ENCODE peak calls at places on chromosome 15, in five cellular contexts. Y, J, T, Z and A are unnamed samples.

GRCh38 chr15:95284933-95285401 is 1045.5 kb upstream of the NR2F2 start:
- DNase-seq in J (peak), Y (peak), Z (no peak), T (no peak), A (no peak)

GRCh38 chr15:75639191-75639708 is 774 bp downstream of the IMP3 start:
- DNase-seq in Y (peak), J (no peak), T (no peak), Z (no peak), A (no peak)

GRCh38 chr15:75647370-75648155 is at the start of gene SNX33:
- DNase-seq in J (peak), Y (peak), T (no peak), Z (peak), A (peak)

GRCh38 chr15:70121656-70122297 is 24.1 kb upstream of the TLE3 start:
- DNase-seq in J (no peak), T (no peak), Y (peak), Z (peak), A (no peak)

GRCh38 chr15:101499863-101500713 is 10.6 kb upstream of the PCSK6 start:
- DNase-seq in Z (no peak), Y (no peak), T (peak), J (peak), A (no peak)

GRCh38 chr15:43775411-43775965 is 1.3 kb downstream of the ELL3 start:
- DNase-seq in Y (no peak), T (peak), Z (peak), J (no peak), A (peak)

GRCh38 chr15:74301583-74302374 is 65.7 kb downstream of the CCDC33 start:
- DNase-seq in Z (no peak), T (no peak), Y (no peak), J (no peak), A (no peak)

GRCh38 chr15:73081321-73081958 is 29.2 kb downstream of the NEO1 start:
- DNase-seq in Z (peak), T (no peak), Y (peak), J (peak), A (peak)

GRCh38 chr15:68435966-68436365 is 4.0 kb upstream of the ITGA11 start:
- DNase-seq in Y (no peak), Z (peak), T (no peak), J (no peak), A (peak)

GRCh38 chr15:55743615-55743978 is 645 bp upstream of the PRTG start:
- DNase-seq in J (no peak), Y (no peak), T (no peak), Z (no peak), A (no peak)

GRCh38 chr15:92707880-92708551 is 52.4 kb upstream of the FAM174B start:
- DNase-seq in Z (no peak), J (no peak), Y (no peak), T (no peak), A (no peak)

GRCh38 chr15:69117431-69117841 is 43.0 kb upstream of the GLCE start:
- DNase-seq in J (no peak), Y (no peak), T (no peak), Z (no peak), A (peak)

GRCh38 chr15:93274276-93274675 is 185.3 kb upstream of the RGMA start:
- DNase-seq in J (no peak), T (no peak), Z (no peak), Y (no peak), A (no peak)

GRCh38 chr15:78065284-78065872 is 12.1 kb downstream of the TBC1D2B start:
- DNase-seq in J (peak), Y (peak), Z (peak), T (no peak), A (no peak)

GRCh38 chr15:75597667-75598341 is 18.7 kb upstream of the PTPN9 start:
- DNase-seq in Y (peak), T (no peak), Z (no peak), J (peak), A (no peak)

GRCh38 chr15:67109141-67110034 is 44.0 kb downstream of the SMAD3 start:
- DNase-seq in Z (peak), Y (peak), J (peak), T (peak), A (no peak)

GRCh38 chr15:55277116-55277564 is 12.5 kb downstream of the RAB27A start:
- DNase-seq in T (no peak), Z (no peak), Y (peak), J (peak), A (no peak)

GRCh38 chr15:68218847-68219798 is 10.4 kb downstream of the CLN6 start:
- DNase-seq in Y (no peak), Z (no peak), T (peak), J (no peak), A (no peak)

GRCh38 chr15:38750816-38751215 is 186.2 kb upstream of the RASGRP1 start:
- DNase-seq in Z (no peak), J (no peak), Y (no peak), T (no peak), A (no peak)

GRCh38 chr15:31402511-31403056 is 75.9 kb downstream of the KLF13 start:
- DNase-seq in Z (peak), T (no peak), Y (peak), J (no peak), A (no peak)

GRCh38 chr15:82176528-82176927 is 86.0 kb downstream of the EFL1 start:
- DNase-seq in J (no peak), Y (no peak), T (no peak), Z (no peak), A (no peak)

GRCh38 chr15:82177291-82178010 is 85.1 kb downstream of the EFL1 start:
- DNase-seq in Y (peak), Z (no peak), J (peak), T (no peak), A (no peak)

GRCh38 chr15:82173108-82173507 is 89.4 kb downstream of the EFL1 start:
- DNase-seq in J (no peak), T (no peak), Z (no peak), Y (no peak), A (no peak)

GRCh38 chr15:82172506-82172905 is 90.0 kb downstream of the EFL1 start:
- DNase-seq in T (no peak), Z (no peak), Y (no peak), J (no peak), A (no peak)

GRCh38 chr15:82174471-82174870 is 88.1 kb downstream of the EFL1 start:
- DNase-seq in Y (peak), Z (no peak), T (no peak), J (no peak), A (no peak)
- TF ChIP-seq CTCF in Y (no peak), Z (no peak), T (no peak), J (no peak), A (no peak)

GRCh38 chr15:52086001-52086786 is 26.4 kb downstream of the BCL2L10 start:
- DNase-seq in J (no peak), T (no peak), Y (no peak), Z (no peak), A (no peak)
- TF ChIP-seq CTCF in J (no peak), T (no peak), Y (no peak), Z (no peak), A (no peak)

GRCh38 chr15:42146551-42147430 is 9.6 kb downstream of the PLA2G4F start:
- DNase-seq in Y (no peak), Z (peak), J (no peak), T (peak), A (no peak)
- TF ChIP-seq CTCF in Y (no peak), Z (no peak), J (no peak), T (no peak), A (no peak)

DNA sequence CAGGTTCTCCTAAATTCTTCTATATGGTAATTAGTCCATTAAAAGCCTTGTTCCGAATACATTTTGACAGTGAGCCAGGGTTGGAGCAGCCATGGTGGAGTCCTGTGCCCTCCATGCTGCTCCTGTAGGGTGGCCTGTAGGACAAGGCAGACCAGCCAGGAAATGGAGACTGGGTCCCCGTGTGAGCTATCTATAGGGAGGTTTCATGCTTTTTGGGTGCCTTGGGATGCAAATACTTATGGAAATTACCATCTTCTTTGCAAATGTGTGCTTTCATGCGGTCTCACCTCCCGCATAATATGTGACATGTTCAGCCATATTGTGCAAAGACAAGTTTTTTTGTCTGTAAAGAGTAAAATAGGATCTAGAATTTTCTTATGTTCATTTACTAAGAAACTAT is 58.0 kb upstream of the FURIN start:
- DNase-seq in Z (no peak), J (no peak), Y (no peak), T (no peak), A (no peak)
- TF ChIP-seq CTCF in Z (no peak), J (no peak), Y (no peak), T (no peak), A (no peak)

GRCh38 chr15:88234711-88235110 is 21.8 kb downstream of the NTRK3 start:
- DNase-seq in Z (no peak), J (no peak), T (no peak), Y (no peak), A (no peak)

GRCh38 chr15:88233921-88234320 is 22.6 kb downstream of the NTRK3 start:
- DNase-seq in Z (no peak), T (no peak), J (no peak), Y (no peak), A (no peak)

GRCh38 chr15:88231909-88232308 is 24.6 kb downstream of the NTRK3 start:
- DNase-seq in T (no peak), Z (no peak), Y (no peak), J (no peak), A (no peak)

GRCh38 chr15:88232771-88233170 is 23.8 kb downstream of the NTRK3 start:
- DNase-seq in Y (no peak), T (no peak), J (no peak), Z (no peak), A (no peak)
- TF ChIP-seq CTCF in Y (no peak), T (no peak), J (no peak), Z (no peak), A (no peak)

DNA sequence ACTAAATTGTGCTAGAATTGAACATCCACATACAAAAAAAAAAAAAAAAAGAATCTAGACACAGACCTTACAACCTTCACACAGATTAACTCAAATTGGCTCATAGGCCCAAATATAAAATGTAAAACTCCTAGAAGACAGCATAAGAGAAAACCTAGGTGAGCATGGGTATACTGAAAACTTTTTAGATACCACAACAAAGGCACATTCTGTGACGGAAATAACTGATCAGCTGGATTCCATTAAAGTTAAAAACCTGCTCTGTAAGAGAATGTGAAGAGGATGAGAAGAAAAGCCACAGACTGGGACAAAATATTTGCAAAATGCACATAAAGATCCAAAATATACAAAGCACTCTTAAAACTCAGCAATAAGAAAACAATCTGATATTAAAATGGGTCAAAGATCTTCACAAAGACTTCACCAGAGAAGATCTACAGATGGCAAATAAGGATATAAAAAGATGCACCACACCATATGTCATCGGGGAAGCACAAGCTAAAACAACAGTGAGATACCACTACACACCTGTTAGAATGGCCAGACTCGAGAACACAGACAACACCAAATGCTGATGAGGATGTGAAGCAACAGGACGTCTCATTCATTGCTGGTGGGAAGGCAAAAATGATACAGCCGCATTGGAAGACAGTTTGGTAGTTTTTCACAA is 167.9 kb downstream of the PDE8A start:
- DNase-seq in J (no peak), Z (no peak), T (no peak), Y (no peak), A (no peak)
- TF ChIP-seq CTCF in J (no peak), Z (no peak), T (no peak), Y (no peak), A (no peak)

GRCh38 chr15:84033793-84034553 is 201.6 kb upstream of the GOLGA6L4 start:
- DNase-seq in Y (no peak), J (no peak), Z (no peak), T (no peak), A (no peak)

GRCh38 chr15:84034831-84035753 is 200.5 kb upstream of the GOLGA6L4 start:
- DNase-seq in Z (no peak), J (peak), Y (peak), T (no peak), A (no peak)
- TF ChIP-seq CTCF in Z (peak), J (peak), Y (peak), T (peak), A (peak)